ENCODE peak calls at places on chromosome 3, in nine cellular contexts. M is coronary artery; L is fibroblast of mammary gland; W is mucosa of descending colon; H is CD8-positive, alpha-beta T cell; P is neural progenitor cell; G is fibroblast of lung; E is PC-3; S is AG10803. K is an unnamed sample.

GRCh38 chr3:139770577-139770976 is 92.8 kb upstream of the NMNAT3 start:
- DNase-seq in G (no peak), P (no peak), S (no peak), H (no peak), L (no peak), M (no peak), E (no peak), W (no peak), K (no peak)

GRCh38 chr3:186406669-186407635 is 44.9 kb upstream of the DGKG start:
- DNase-seq in G (no peak), H (no peak), M (peak), W (peak), E (no peak), L (no peak), P (no peak), S (no peak), K (no peak)

GRCh38 chr3:157136647-157137387 is 23.1 kb downstream of the CCNL1 start:
- DNase-seq in P (no peak), E (peak), W (peak), H (no peak), S (peak), G (peak), L (peak), M (no peak), K (no peak)

GRCh38 chr3:112958749-112959560 is 15.9 kb downstream of the CD200R1 start:
- DNase-seq in L (no peak), P (no peak), E (no peak), S (no peak), H (no peak), G (peak), M (no peak), W (no peak), K (no peak)

GRCh38 chr3:172687501-172687900 is 23.4 kb downstream of the NCEH1 start:
- DNase-seq in H (no peak), S (peak), M (no peak), P (no peak), E (no peak), L (no peak), W (no peak), G (no peak), K (no peak)

GRCh38 chr3:48042071-48042760 is 26.0 kb upstream of the MAP4 start:
- DNase-seq in P (no peak), E (peak), G (peak), W (no peak), L (peak), M (no peak), H (no peak), S (no peak), K (no peak)

GRCh38 chr3:10602769-10603768 is 97.7 kb upstream of the ATP2B2 start:
- DNase-seq in S (no peak), M (no peak), L (no peak), W (peak), P (no peak), G (no peak), E (no peak), H (peak), K (no peak)

GRCh38 chr3:10782011-10782410 is 34.0 kb upstream of the SLC6A11 start:
- DNase-seq in M (no peak), W (no peak), P (no peak), S (no peak), G (no peak), L (no peak), H (no peak), E (peak), K (no peak)

GRCh38 chr3:152258448-152259302 is 10.1 kb upstream of the MBNL1 start:
- DNase-seq in S (peak), P (no peak), G (peak), E (peak), L (peak), H (no peak), W (no peak), M (peak), K (no peak)

GRCh38 chr3:98333989-98334606 is 19.6 kb upstream of the OR5K4 start:
- DNase-seq in P (no peak), M (no peak), W (no peak), H (no peak), L (peak), S (no peak), E (no peak), G (peak), K (no peak)

DNA sequence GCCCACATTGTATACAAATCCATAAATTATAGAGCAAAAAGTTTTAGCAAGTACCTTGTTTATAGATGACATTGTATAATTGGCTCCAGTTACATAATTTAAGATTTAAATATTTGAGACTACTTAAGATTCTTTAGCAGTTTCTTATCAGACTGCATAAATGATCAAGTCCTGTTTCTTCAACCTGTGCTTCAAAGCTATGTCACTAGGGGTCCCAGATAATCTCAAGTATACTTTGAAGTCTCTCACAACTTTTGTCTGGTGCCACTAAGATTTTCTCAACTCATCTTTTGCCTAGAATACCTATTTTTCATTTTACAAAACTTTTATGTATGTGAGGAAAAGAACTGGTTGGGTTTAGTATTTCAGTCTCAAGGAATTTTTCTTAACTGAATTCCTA is 205.5 kb downstream of the STAG1 start:
- DNase-seq in M (no peak), G (peak), S (peak), P (no peak), L (peak), W (no peak), H (no peak), E (peak), K (no peak)
- TF ChIP-seq CTCF in M (no peak), G (no peak), S (no peak), P (peak), L (no peak), W (no peak), H (peak), E (peak), K (peak)

GRCh38 chr3:127798716-127799115 is 23.6 kb downstream of the MGLL start:
- DNase-seq in L (no peak), G (no peak), E (no peak), S (no peak), M (no peak), P (no peak), W (no peak), H (no peak), K (no peak)

GRCh38 chr3:127796751-127797150 is 25.6 kb downstream of the MGLL start:
- DNase-seq in G (no peak), L (no peak), P (no peak), H (no peak), S (no peak), W (no peak), E (no peak), M (no peak), K (no peak)

GRCh38 chr3:127794972-127795371 is 27.3 kb downstream of the MGLL start:
- DNase-seq in G (no peak), E (no peak), L (no peak), P (no peak), M (no peak), W (no peak), H (no peak), S (no peak), K (no peak)

GRCh38 chr3:127794402-127794801 is 27.9 kb downstream of the MGLL start:
- DNase-seq in G (no peak), S (no peak), H (no peak), P (no peak), L (peak), E (no peak), W (no peak), M (no peak), K (no peak)

DNA sequence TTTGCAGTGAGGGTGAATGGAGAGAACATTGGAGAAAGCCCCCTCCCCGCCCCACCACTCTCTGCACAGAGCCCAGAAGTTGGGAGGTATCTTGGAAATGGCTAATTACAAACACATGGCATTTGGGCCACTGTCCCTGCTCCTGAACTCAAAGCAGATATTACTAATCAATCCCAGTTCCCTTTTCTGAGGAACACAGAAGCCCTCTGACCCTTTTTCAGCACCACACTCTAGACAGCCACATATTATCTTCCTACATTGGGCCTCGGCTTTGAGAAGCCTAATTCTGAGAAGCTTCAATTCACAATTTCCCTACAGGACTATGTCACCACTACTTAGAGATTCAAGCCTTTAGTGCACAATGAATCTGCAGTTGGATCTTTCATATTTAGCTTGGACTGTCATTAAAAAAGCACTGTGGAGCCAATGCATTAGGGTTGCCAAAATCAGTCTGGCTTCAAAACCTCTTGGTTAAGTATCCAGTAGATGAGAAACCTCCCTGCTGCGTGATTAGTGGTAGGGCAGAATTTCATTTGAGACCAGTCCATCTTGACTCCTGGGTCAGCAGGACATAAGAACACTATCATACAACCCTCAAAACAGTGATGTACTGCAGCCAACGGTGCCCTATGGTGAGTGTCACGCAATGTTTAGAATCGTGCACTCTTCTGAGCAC is 26.1 kb downstream of the MGLL start:
- DNase-seq in W (no peak), P (no peak), H (no peak), E (no peak), S (no peak), M (no peak), L (no peak), G (no peak), K (no peak)
- TF ChIP-seq CTCF in W (no peak), P (no peak), H (no peak), E (no peak), S (no peak), M (no peak), L (no peak), G (no peak), K (no peak)

GRCh38 chr3:94441494-94441847 is 378.6 kb downstream of the NSUN3 start:
- DNase-seq in W (no peak), M (no peak), L (no peak), H (no peak), G (no peak), S (no peak), P (no peak), E (no peak), K (no peak)

GRCh38 chr3:94440767-94441493 is 378.1 kb downstream of the NSUN3 start:
- DNase-seq in M (no peak), P (no peak), H (no peak), L (peak), E (peak), S (peak), W (no peak), G (peak), K (no peak)
- TF ChIP-seq CTCF in M (no peak), P (no peak), H (no peak), L (no peak), E (no peak), S (no peak), W (no peak), G (no peak), K (no peak)

DNA sequence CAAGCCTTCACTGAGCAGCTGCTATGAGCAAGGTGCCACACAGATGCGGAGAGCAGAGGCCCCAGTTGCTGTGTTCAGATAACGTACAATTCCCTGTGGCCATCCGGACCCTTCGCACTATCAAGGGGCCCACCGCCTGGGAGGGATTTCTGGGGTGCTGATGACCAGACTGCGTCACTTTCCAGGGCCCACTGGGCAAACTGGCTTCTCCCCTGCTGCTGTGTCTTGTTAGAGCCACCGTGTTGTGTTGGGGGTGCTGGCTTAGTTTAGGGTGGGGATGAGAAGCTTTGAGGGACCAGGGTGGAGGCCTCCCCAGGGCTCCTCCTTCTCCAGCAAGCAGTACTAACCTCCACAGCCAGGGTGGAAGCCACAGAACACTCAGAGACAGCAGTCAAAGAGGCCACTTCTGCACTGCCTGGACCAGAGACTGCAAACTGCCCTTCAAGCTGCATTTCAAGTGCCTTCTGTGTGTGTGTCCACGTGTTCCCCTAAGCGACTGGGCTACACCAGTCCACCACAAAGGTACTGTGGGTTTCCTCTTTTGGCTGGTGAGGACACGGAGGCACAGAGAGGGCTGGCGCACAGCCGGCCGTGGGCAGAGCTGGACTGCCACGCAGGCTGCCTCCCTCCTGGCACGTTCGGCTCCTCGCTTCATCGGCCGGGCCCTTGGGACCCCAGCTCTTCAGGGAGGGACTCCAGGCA is 61.1 kb downstream of the MGLL start:
- DNase-seq in E (no peak), H (no peak), P (no peak), M (no peak), W (no peak), G (no peak), S (no peak), L (no peak), K (no peak)
- TF ChIP-seq CTCF in E (no peak), H (no peak), P (no peak), M (no peak), W (no peak), G (no peak), S (no peak), L (no peak), K (no peak)